ENCODE peak calls at places on chromosomes 12 and 14, in ten cellular contexts. C is activated CD4-positive, alpha-beta memory T cell treated with anti-CD3 and anti-CD28 coated beads for 36 hours; O is stimulated activated CD4-positive, alpha-beta T cell treated with anti-CD3 and anti-CD28 coated beads, Interleukin-2, amount 100 ng/mL, for 48 hours; Z is T-helper 9 cell; L is iPS DF 19.7; Q is NCI-H1436; Y is NCI-H774; V is caudate nucleus; P is SW 1271; J is CD8-positive, alpha-beta T cell. A is an unnamed sample.

GRCh38 chr12:56205445-56205844 is 16.2 kb upstream of the SMARCC2 start:
- DNase-seq in C (no peak), O (no peak), Z (no peak), L (no peak), Q (no peak), Y (no peak), V (no peak), P (peak; percentile 24), J (no peak), A (no peak)

GRCh38 chr12:131833896-131834641 is 5.9 kb downstream of the MMP17 start:
- DNase-seq in C (no peak), O (no peak), Z (no peak), L (no peak), Q (peak; percentile 19), Y (no peak), V (peak; percentile 71), P (peak; percentile 24), J (no peak), A (no peak)

GRCh38 chr12:64820593-64820992 is 3.9 kb upstream of the TBC1D30 start:
- DNase-seq in C (no peak), O (no peak), Z (no peak), L (no peak), Q (no peak), Y (no peak), V (no peak), P (no peak), J (no peak), A (no peak)

GRCh38 chr14:61659582-61659981 is 35.7 kb upstream of the HIF1A start:
- DNase-seq in C (no peak), O (no peak), Z (no peak), L (no peak), Q (no peak), Y (no peak), V (no peak), P (no peak), J (no peak), A (no peak)

GRCh38 chr14:84885061-84885460 is 644.9 kb upstream of the FLRT2 start:
- DNase-seq in C (no peak), O (no peak), Z (no peak), L (peak; percentile 17), Q (no peak), Y (no peak), V (no peak), P (no peak), J (no peak), A (no peak)

GRCh38 chr12:69163681-69164362 is 75.5 kb upstream of the CPSF6 start:
- DNase-seq in C (no peak), O (no peak), Z (no peak), L (no peak), Q (no peak), Y (no peak), V (no peak), P (no peak), J (no peak), A (no peak)

GRCh38 chr12:7869137-7869536 is 3.6 kb downstream of the SLC2A14 start:
- DNase-seq in C (no peak), O (no peak), Z (no peak), L (no peak), Q (no peak), Y (no peak), V (no peak), P (no peak), J (no peak), A (no peak)

GRCh38 chr12:43011383-43011926 is 421.9 kb upstream of the PRICKLE1 start:
- DNase-seq in C (no peak), O (no peak), Z (no peak), L (no peak), Q (no peak), Y (no peak), V (no peak), P (no peak), J (no peak), A (no peak)

GRCh38 chr12:29625359-29625953 is 128.0 kb upstream of the OVCH1 start:
- DNase-seq in C (no peak), O (no peak), Z (no peak), L (no peak), Q (no peak), Y (no peak), V (no peak), P (no peak), J (no peak), A (no peak)

GRCh38 chr12:13982010-13982409 is 608 bp upstream of the GRIN2B start:
- DNase-seq in C (peak; percentile 16), O (peak; percentile 11), Z (no peak), L (no peak), Q (no peak), Y (no peak), V (peak; percentile 37), P (no peak), J (no peak), A (no peak)

GRCh38 chr14:77988966-77989365 is 181.2 kb upstream of the NRXN3 start:
- DNase-seq in C (no peak), O (no peak), Z (no peak), L (no peak), Q (no peak), Y (no peak), V (peak; percentile 83), P (no peak), J (no peak), A (no peak)

GRCh38 chr14:101478096-101478495 is 83.2 kb upstream of the DIO3 start:
- DNase-seq in C (no peak), O (no peak), Z (no peak), L (no peak), Q (no peak), Y (no peak), V (no peak), P (no peak), J (no peak), A (no peak)

GRCh38 chr12:110403975-110404675 is 617 bp upstream of the ANAPC7 start:
- DNase-seq in C (peak; percentile 82), O (peak; percentile 75), Z (peak; percentile 66), L (no peak), Q (peak; percentile 80), Y (peak; percentile 75), V (peak; percentile 58), P (peak; percentile 81), J (peak; percentile 81), A (peak; percentile 97)

GRCh38 chr12:76202621-76203020 is 118.1 kb upstream of the NAP1L1 start:
- DNase-seq in C (no peak), O (no peak), Z (no peak), L (no peak), Q (no peak), Y (no peak), V (no peak), P (no peak), J (no peak), A (no peak)

GRCh38 chr14:104985675-104986486 is at the start of gene CLBA1:
- DNase-seq in C (peak; percentile 91), O (peak; percentile 85), Z (peak; percentile 82), L (no peak), Q (peak; percentile 92), Y (peak; percentile 92), V (peak; percentile 87), P (peak; percentile 79), J (peak; percentile 87), A (peak; percentile 55)

GRCh38 chr12:88646824-88647223 is 66.6 kb upstream of the KITLG start:
- DNase-seq in C (no peak), O (no peak), Z (no peak), L (no peak), Q (no peak), Y (no peak), V (no peak), P (no peak), J (no peak), A (no peak)

GRCh38 chr12:108602961-108603704 is 5.2 kb upstream of the TMEM119 start:
- DNase-seq in C (no peak), O (no peak), Z (no peak), L (no peak), Q (no peak), Y (no peak), V (no peak), P (no peak), J (no peak), A (no peak)

GRCh38 chr12:48969847-48970701 is 1.5 kb downstream of the WNT10B start:
- DNase-seq in C (peak; percentile 49), O (no peak), Z (peak; percentile 35), L (no peak), Q (no peak), Y (no peak), V (no peak), P (no peak), J (peak; percentile 50), A (no peak)

GRCh38 chr12:76878899-76879709 is at the start of gene CSRP2:
- DNase-seq in C (peak; percentile 80), O (peak; percentile 61), Z (peak; percentile 26), L (peak; percentile 75), Q (peak; percentile 93), Y (peak; percentile 94), V (peak; percentile 64), P (peak; percentile 87), J (peak; percentile 54), A (no peak)

GRCh38 chr12:99810718-99811593 is 163.4 kb downstream of the GARIN6 start:
- DNase-seq in C (no peak), O (no peak), Z (no peak), L (no peak), Q (peak; percentile 73), Y (peak; percentile 64), V (no peak), P (peak; percentile 12), J (no peak), A (no peak)

GRCh38 chr12:122318607-122319311 is 52.5 kb upstream of the VPS33A start:
- DNase-seq in C (no peak), O (no peak), Z (no peak), L (no peak), Q (no peak), Y (no peak), V (no peak), P (peak; percentile 65), J (no peak), A (no peak)

GRCh38 chr14:36313898-36314297 is 6.5 kb downstream of the MBIP start:
- DNase-seq in C (no peak), O (no peak), Z (no peak), L (no peak), Q (no peak), Y (no peak), V (no peak), P (peak; percentile 5), J (no peak), A (no peak)

GRCh38 chr12:24795699-24796385 is 153.1 kb downstream of the BCAT1 start:
- DNase-seq in C (peak; percentile 31), O (no peak), Z (no peak), L (no peak), Q (no peak), Y (no peak), V (no peak), P (no peak), J (no peak), A (no peak)